ENCODE peak calls at places on chromosome 22, in four cellular contexts. Y is tibial nerve, H is GM23338, C is NCI-H2081. F is an unnamed sample.

GRCh38 chr22:38868886-38869381 is 3.1 kb downstream of the CBX6 start:
- DNase-seq in Y (peak), H (peak), C (peak), F (peak)

GRCh38 chr22:39234157-39234793 is 10.5 kb downstream of the PDGFB start:
- DNase-seq in Y (no peak), H (no peak), C (no peak), F (no peak)

GRCh38 chr22:24398409-24398808 is 29.0 kb upstream of the ADORA2A start:
- DNase-seq in C (no peak), H (no peak), Y (no peak), F (no peak)

GRCh38 chr22:38734203-38735100 is 21.3 kb downstream of the SUN2 start:
- DNase-seq in C (no peak), Y (no peak), H (no peak), F (no peak)

GRCh38 chr22:23401111-23401909 is 178.8 kb downstream of the IGLL1 start:
- DNase-seq in Y (no peak), C (no peak), H (no peak), F (no peak)

GRCh38 chr22:48709453-48709852 is 1118.2 kb downstream of the BRD1 start:
- DNase-seq in H (no peak), C (no peak), Y (no peak), F (no peak)

GRCh38 chr22:43331064-43331435 is 12.1 kb downstream of the SCUBE1 start:
- DNase-seq in C (no peak), Y (no peak), H (no peak), F (no peak)

GRCh38 chr22:49307071-49307830 is 520.4 kb downstream of the BRD1 start:
- DNase-seq in C (no peak), Y (no peak), H (no peak), F (no peak)

GRCh38 chr22:46963672-46964545 is 201.5 kb downstream of the TBC1D22A start:
- DNase-seq in Y (no peak), C (peak), H (no peak), F (no peak)

GRCh38 chr22:35152316-35152715 is 86.4 kb downstream of the ISX start:
- DNase-seq in C (no peak), H (peak), Y (no peak), F (no peak)

GRCh38 chr22:36425977-36426523 is 38.3 kb upstream of the MYH9 start:
- DNase-seq in H (peak), Y (no peak), C (no peak), F (no peak)

GRCh38 chr22:24510694-24511625 is 15.8 kb downstream of the UPB1 start:
- DNase-seq in Y (no peak), C (no peak), H (no peak), F (no peak)

GRCh38 chr22:47457509-47458300 is 695.3 kb downstream of the TBC1D22A start:
- DNase-seq in C (no peak), Y (no peak), H (no peak), F (no peak)

GRCh38 chr22:32031466-32031865 is 11.6 kb upstream of the SLC5A1 start:
- DNase-seq in Y (no peak), C (no peak), H (no peak), F (no peak)

GRCh38 chr22:32822188-32822877 is 20.8 kb downstream of the TIMP3 start:
- DNase-seq in Y (no peak), H (no peak), C (no peak), F (no peak)

GRCh38 chr22:45884201-45885067 is 92.5 kb downstream of the WNT7B start:
- DNase-seq in Y (no peak), C (no peak), H (no peak), F (no peak)

GRCh38 chr22:49139492-49140151 is 688.1 kb downstream of the BRD1 start:
- DNase-seq in C (no peak), H (no peak), Y (no peak), F (no peak)

GRCh38 chr22:42001127-42001526 is 2.5 kb downstream of the WBP2NL start:
- DNase-seq in Y (no peak), H (no peak), C (no peak), F (no peak)

GRCh38 chr22:39090426-39091064 is 6.5 kb upstream of the APOBEC3H start:
- DNase-seq in Y (no peak), H (no peak), C (no peak), F (no peak)

GRCh38 chr22:43998865-43999264 is 25.2 kb upstream of the PARVB start:
- DNase-seq in H (no peak), Y (no peak), C (no peak), F (no peak)

GRCh38 chr22:37681556-37682049 is 4.5 kb upstream of the NOL12 start:
- DNase-seq in H (peak), Y (peak), C (peak), F (peak)

GRCh38 chr22:25057013-25057881 is 104.7 kb downstream of the KIAA1671 start:
- DNase-seq in Y (peak), H (peak), C (peak), F (no peak)

F was measured in T1000.